ENCODE peak calls at places on chromosomes 5 and 9, in four cellular contexts. U, M, Z and I are unnamed samples.

GRCh38 chr5:15013654-15014463 is 142.3 kb upstream of the ANKH start:
- DNase-seq in U (peak), M (peak), Z (no peak), I (no peak)

GRCh38 chr5:110401881-110402280 is 324.6 kb downstream of the TMEM232 start:
- DNase-seq in U (no peak), M (no peak), Z (no peak), I (no peak)

GRCh38 chr5:95084757-95085156 is 200.1 kb downstream of the MCTP1 start:
- DNase-seq in U (no peak), M (no peak), Z (no peak), I (no peak)

GRCh38 chr5:170597109-170597741 is 93.4 kb downstream of the KCNIP1 start:
- DNase-seq in U (no peak), M (peak), Z (no peak), I (no peak)

GRCh38 chr5:6574537-6574936 is 58.3 kb downstream of the NSUN2 start:
- DNase-seq in U (no peak), M (no peak), Z (no peak), I (no peak)

GRCh38 chr5:157859227-157859575 is 256 bp upstream of the CLINT1 start:
- DNase-seq in U (no peak), M (no peak), Z (no peak), I (no peak)

GRCh38 chr9:35906923-35907699 is 1.1 kb downstream of the HRCT1 start:
- DNase-seq in U (no peak), M (peak), Z (peak), I (peak)

GRCh38 chr9:133113163-133113927 is 7.7 kb downstream of the RALGDS start:
- DNase-seq in U (no peak), M (peak), Z (peak), I (no peak)

GRCh38 chr9:130940023-130940549 is 1.0 kb upstream of the FIBCD1 start:
- DNase-seq in U (peak), M (no peak), Z (no peak), I (no peak)

GRCh38 chr9:35914307-35914807 is 5.1 kb downstream of the SPAAR start:
- DNase-seq in U (peak), M (peak), Z (peak), I (peak)

GRCh38 chr9:98983295-98984268 is 39.9 kb downstream of the COL15A1 start:
- DNase-seq in U (no peak), M (peak), Z (no peak), I (no peak)

GRCh38 chr5:180605554-180606214 is 14.4 kb upstream of the SCGB3A1 start:
- DNase-seq in U (peak), M (peak), Z (peak), I (peak)

DNA sequence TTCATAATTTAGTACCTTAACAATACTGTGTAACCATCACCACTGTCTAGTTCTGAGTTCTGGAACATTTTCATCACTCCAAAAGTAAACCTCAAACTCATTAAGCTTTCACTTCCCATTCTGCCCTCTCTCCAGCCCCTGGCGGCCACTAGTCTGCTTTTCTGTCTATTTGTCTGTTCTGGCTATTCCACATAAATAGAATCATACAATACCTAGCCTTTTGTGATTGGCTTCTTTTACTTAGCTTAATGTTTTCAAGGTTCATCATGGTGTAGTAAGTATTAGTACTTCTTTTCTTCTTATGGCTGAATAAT is 138.7 kb downstream of the RAPGEF6 start:
- DNase-seq in U (no peak), M (no peak), Z (no peak), I (no peak)
- TF ChIP-seq CTCF in U (peak), M (no peak), Z (no peak), I (no peak)

DNA sequence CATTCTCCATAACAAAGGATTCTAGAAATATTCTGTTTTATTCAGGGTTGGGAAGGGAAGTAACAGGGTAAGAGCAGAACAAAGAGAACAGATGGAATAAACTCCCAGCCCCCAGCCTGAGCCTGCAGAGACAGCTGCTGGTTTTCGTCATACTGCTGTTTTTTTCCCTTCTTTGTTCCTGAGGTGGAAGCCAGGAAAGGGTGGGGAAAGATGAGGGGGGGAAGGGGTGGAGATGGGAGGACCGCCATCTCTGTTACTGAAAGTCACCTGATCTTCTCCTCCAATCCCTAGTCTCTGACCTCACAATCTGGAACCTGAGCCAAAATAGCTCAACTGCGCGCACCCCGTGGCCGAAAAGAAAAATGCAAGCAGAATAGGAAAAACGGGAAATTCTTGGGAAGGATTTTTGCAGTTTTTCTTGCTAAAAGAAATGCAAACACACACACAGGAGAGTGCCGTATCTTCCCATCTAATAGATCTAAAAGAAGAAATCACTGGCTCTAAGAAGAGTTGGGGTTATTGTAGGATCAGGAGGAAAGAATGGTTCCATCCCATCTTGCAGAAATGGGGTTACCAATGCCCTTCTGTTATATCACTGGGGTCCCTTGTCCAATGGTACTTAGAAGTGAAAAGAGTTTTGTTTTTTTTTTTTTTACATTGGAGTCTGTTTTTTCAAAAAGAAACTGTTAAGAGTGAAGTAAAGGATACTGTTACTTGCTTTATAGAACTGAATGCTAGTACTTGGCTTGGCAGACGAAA is 57.9 kb downstream of the DIAPH1 start:
- DNase-seq in U (peak), M (peak), Z (peak), I (peak)
- TF ChIP-seq CTCF in U (peak), M (peak), Z (peak), I (peak)

GRCh38 chr9:73067074-73067473 is 84.6 kb upstream of the ANXA1 start:
- DNase-seq in U (peak), M (no peak), Z (no peak), I (no peak)
- TF ChIP-seq CTCF in U (peak), M (no peak), Z (no peak), I (no peak)

GRCh38 chr9:129333613-129333960 is 155.5 kb upstream of the IER5L start:
- DNase-seq in U (peak), M (no peak), Z (no peak), I (no peak)
- TF ChIP-seq CTCF in U (no peak), M (no peak), Z (no peak), I (no peak)

GRCh38 chr5:139513852-139514485 is 31.4 kb upstream of the STING1 start:
- DNase-seq in U (no peak), M (no peak), Z (no peak), I (no peak)

GRCh38 chr5:139517683-139518564 is 35.4 kb upstream of the STING1 start:
- DNase-seq in U (peak), M (peak), Z (peak), I (peak)

GRCh38 chr5:139514486-139514856 is 31.9 kb upstream of the STING1 start:
- DNase-seq in U (no peak), M (no peak), Z (no peak), I (no peak)
- TF ChIP-seq CTCF in U (no peak), M (no peak), Z (no peak), I (no peak)

GRCh38 chr9:6910032-6910431 is 152.3 kb downstream of the KDM4C start:
- DNase-seq in U (peak), M (peak), Z (no peak), I (no peak)
- TF ChIP-seq CTCF in U (peak), M (peak), Z (peak), I (peak)

GRCh38 chr5:177370488-177371119 is 12.9 kb downstream of the RGS14 start:
- DNase-seq in U (peak), M (peak), Z (peak), I (peak)
- TF ChIP-seq CTCF in U (peak), M (peak), Z (peak), I (peak)

DNA sequence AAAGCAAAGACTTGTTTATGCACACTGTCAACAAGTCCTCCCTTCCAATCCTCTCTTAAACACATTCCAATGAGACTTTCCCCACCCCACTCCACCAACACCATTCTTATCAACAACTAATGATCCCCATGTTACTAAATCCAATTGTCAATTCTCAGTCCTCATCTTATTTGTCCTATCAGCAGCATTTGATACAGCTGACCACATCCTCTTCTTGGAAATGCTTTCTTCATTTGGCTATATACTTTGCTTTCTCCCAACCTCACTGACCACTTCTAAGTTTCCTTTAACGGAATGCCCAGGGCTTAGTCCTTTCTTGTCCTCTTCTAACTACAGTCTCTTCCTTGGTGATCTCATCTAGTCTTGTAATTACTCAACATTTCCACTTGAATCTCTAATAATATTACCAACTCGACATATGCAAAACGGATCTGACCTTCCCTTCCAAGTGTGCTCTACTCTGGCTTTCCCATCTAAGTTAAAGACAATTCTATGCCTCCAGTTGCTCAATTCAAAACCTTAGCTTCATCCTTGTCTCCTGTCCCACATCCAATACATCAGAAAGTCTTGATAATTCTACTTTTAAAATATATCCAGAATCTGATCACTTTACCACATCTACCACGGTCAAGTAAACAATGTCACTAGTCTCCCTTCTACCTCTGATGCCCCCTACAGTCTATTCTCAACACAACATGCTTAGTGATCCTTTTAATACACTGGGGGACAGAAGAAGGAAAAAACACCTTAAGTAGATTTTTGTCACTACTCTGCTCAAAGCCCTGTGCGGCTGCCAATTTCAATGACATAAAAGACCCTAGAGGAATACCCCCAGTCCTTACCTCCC is 25.5 kb downstream of the AGTPBP1 start:
- DNase-seq in U (peak), M (no peak), Z (no peak), I (no peak)
- TF ChIP-seq CTCF in U (peak), M (no peak), Z (peak), I (peak)

GRCh38 chr9:108416321-108416720 is 439.5 kb downstream of the ACTL7B start:
- DNase-seq in U (peak), M (peak), Z (no peak), I (no peak)

GRCh38 chr9:108410161-108410560 is 445.6 kb downstream of the ACTL7B start:
- DNase-seq in U (no peak), M (no peak), Z (no peak), I (no peak)

GRCh38 chr9:108411632-108412031 is 444.2 kb downstream of the ACTL7B start:
- DNase-seq in U (no peak), M (no peak), Z (no peak), I (no peak)

GRCh38 chr9:108417726-108418125 is 438.1 kb downstream of the ACTL7B start:
- DNase-seq in U (no peak), M (no peak), Z (no peak), I (no peak)

GRCh38 chr9:108412755-108413154 is 443.0 kb downstream of the ACTL7B start:
- DNase-seq in U (peak), M (peak), Z (no peak), I (no peak)
- TF ChIP-seq CTCF in U (peak), M (no peak), Z (no peak), I (no peak)